ENCODE peak calls at places on chromosome X, in five cellular contexts. One of them, this sample, is unnamed.

GRCh38 chrX:12128017-12128416 is 10.3 kb upstream of the FRMPD4 start:
- DNase-seq in HL-60: no peak
- DNase-seq in AG09309: no peak
- DNase-seq in mucosa of descending colon: no peak
- DNase-seq in fibroblast of lung: no peak
- DNase-seq in this sample: no peak

GRCh38 chrX:128458888-128459287 is 406.7 kb upstream of the ACTRT1 start:
- DNase-seq in HL-60: no peak
- DNase-seq in AG09309: no peak
- DNase-seq in mucosa of descending colon: no peak
- DNase-seq in fibroblast of lung: no peak
- DNase-seq in this sample: no peak

GRCh38 chrX:39899876-39900787 is 197.6 kb downstream of the BCOR start:
- DNase-seq in HL-60: no peak
- DNase-seq in AG09309: no peak
- DNase-seq in mucosa of descending colon: no peak
- DNase-seq in fibroblast of lung: no peak
- DNase-seq in this sample: no peak

GRCh38 chrX:43664708-43665107 is 8.6 kb downstream of the MAOA start:
- DNase-seq in HL-60: no peak
- DNase-seq in AG09309: no peak
- DNase-seq in mucosa of descending colon: no peak
- DNase-seq in fibroblast of lung: no peak
- DNase-seq in this sample: no peak

GRCh38 chrX:127861611-127862010 is 190.6 kb downstream of the ACTRT1 start:
- DNase-seq in HL-60: no peak
- DNase-seq in AG09309: no peak
- DNase-seq in mucosa of descending colon: no peak
- DNase-seq in fibroblast of lung: no peak
- DNase-seq in this sample: no peak

GRCh38 chrX:32137525-32137924 is 1065.7 kb upstream of the FTHL17 start:
- DNase-seq in HL-60: no peak
- DNase-seq in AG09309: no peak
- DNase-seq in mucosa of descending colon: no peak
- DNase-seq in fibroblast of lung: peak
- DNase-seq in this sample: peak

GRCh38 chrX:37926700-37927099 is 79.3 kb upstream of the DYNLT3 start:
- DNase-seq in HL-60: no peak
- DNase-seq in AG09309: peak
- DNase-seq in mucosa of descending colon: no peak
- DNase-seq in fibroblast of lung: peak
- DNase-seq in this sample: no peak

GRCh38 chrX:38352362-38352761 is at the start of gene OTC:
- DNase-seq in HL-60: no peak
- DNase-seq in AG09309: no peak
- DNase-seq in mucosa of descending colon: no peak
- DNase-seq in fibroblast of lung: no peak
- DNase-seq in this sample: no peak

GRCh38 chrX:8191022-8191421 is 20.0 kb upstream of the VCX2 start:
- DNase-seq in HL-60: no peak
- DNase-seq in AG09309: no peak
- DNase-seq in mucosa of descending colon: peak
- DNase-seq in fibroblast of lung: no peak
- DNase-seq in this sample: no peak

GRCh38 chrX:153873282-153874090 is 12.5 kb downstream of the L1CAM start:
- DNase-seq in HL-60: no peak
- DNase-seq in AG09309: no peak
- DNase-seq in mucosa of descending colon: no peak
- DNase-seq in fibroblast of lung: no peak
- DNase-seq in this sample: no peak

GRCh38 chrX:53018627-53019026 is 30.0 kb upstream of the GPR173 start:
- DNase-seq in HL-60: no peak
- DNase-seq in AG09309: no peak
- DNase-seq in mucosa of descending colon: no peak
- DNase-seq in fibroblast of lung: peak
- DNase-seq in this sample: no peak
- TF ChIP-seq CTCF in HL-60: no peak
- TF ChIP-seq CTCF in AG09309: no peak
- TF ChIP-seq CTCF in mucosa of descending colon: no peak
- TF ChIP-seq CTCF in fibroblast of lung: no peak
- TF ChIP-seq CTCF in this sample: no peak

DNA sequence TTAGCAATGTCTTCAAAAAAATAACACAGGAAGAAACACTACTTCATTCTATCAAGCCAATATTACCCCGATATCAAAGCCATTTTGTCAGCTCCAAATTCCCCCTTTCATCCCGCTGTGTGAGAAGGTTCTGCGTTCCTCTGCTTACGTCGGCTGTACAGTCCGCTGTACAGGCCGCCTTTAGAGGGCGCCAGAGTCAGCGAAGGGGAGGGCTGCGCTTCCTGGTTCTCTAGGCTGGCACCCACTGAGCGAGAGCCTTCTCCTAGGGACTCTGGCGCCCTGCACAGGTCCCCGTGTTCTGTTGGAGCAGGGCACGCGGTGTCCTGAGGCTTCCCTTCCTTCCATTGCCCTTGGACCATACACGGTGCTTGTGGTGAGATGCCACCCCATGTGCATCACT is 25.3 kb upstream of the CT45A1 start:
- DNase-seq in HL-60: no peak
- DNase-seq in AG09309: no peak
- DNase-seq in mucosa of descending colon: no peak
- DNase-seq in fibroblast of lung: no peak
- DNase-seq in this sample: no peak
- TF ChIP-seq CTCF in HL-60: no peak
- TF ChIP-seq CTCF in AG09309: peak
- TF ChIP-seq CTCF in mucosa of descending colon: no peak
- TF ChIP-seq CTCF in fibroblast of lung: no peak
- TF ChIP-seq CTCF in this sample: no peak

DNA sequence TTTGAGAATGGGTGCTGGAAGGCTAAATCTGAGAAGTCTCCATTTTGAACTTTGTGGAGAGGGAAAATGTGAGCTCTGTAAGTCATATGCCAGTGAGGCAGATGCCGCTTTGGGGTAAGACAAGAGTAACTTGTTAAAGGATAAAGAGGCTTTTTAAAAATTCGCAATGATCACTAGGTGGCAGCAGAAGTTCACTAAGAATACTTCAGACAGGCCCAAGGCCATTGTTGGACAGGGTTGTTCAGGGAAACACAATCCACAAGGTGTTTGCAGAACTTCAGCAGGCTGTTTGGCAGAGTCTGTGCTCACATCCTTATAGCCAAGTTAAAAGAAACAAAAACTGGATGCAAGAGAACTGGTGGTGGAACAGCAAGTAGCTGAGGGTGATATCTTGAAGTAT is 13.7 kb upstream of the PIGA start:
- DNase-seq in HL-60: no peak
- DNase-seq in AG09309: peak
- DNase-seq in mucosa of descending colon: no peak
- DNase-seq in fibroblast of lung: peak
- DNase-seq in this sample: peak
- TF ChIP-seq CTCF in HL-60: no peak
- TF ChIP-seq CTCF in AG09309: peak
- TF ChIP-seq CTCF in mucosa of descending colon: no peak
- TF ChIP-seq CTCF in fibroblast of lung: peak
- TF ChIP-seq CTCF in this sample: peak

GRCh38 chrX:16666541-16666940 is 16.6 kb downstream of the S100G start:
- DNase-seq in HL-60: no peak
- DNase-seq in AG09309: no peak
- DNase-seq in mucosa of descending colon: no peak
- DNase-seq in fibroblast of lung: no peak
- DNase-seq in this sample: no peak

GRCh38 chrX:16665089-16665488 is 15.1 kb downstream of the S100G start:
- DNase-seq in HL-60: no peak
- DNase-seq in AG09309: no peak
- DNase-seq in mucosa of descending colon: no peak
- DNase-seq in fibroblast of lung: peak
- DNase-seq in this sample: no peak

DNA sequence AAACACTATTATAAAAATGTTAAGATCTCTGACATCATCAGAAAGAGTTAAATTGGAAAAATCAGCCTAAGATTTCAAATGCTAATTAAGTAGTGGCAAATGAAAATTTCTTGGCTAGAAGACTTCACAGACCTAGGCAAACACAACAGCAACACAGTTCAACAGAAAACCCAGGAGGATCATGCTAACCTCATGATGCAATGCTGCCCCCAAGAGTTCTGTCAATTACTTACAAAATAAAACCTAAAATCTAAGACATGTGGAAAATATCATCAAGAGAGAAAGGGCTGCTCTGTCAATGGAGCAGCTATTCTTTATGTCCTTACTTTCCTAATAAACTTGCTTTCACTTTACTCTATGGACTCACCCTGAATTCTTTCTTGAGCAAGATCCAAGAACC is 21.0 kb downstream of the S100G start:
- DNase-seq in HL-60: no peak
- DNase-seq in AG09309: no peak
- DNase-seq in mucosa of descending colon: no peak
- DNase-seq in fibroblast of lung: peak
- DNase-seq in this sample: peak
- TF ChIP-seq CTCF in HL-60: no peak
- TF ChIP-seq CTCF in AG09309: peak
- TF ChIP-seq CTCF in mucosa of descending colon: no peak
- TF ChIP-seq CTCF in fibroblast of lung: peak
- TF ChIP-seq CTCF in this sample: peak

GRCh38 chrX:94576367-94577004 is 902.5 kb downstream of the FAM133A start:
- DNase-seq in HL-60: no peak
- DNase-seq in AG09309: no peak
- DNase-seq in mucosa of descending colon: no peak
- DNase-seq in fibroblast of lung: no peak
- DNase-seq in this sample: no peak
- TF ChIP-seq CTCF in HL-60: no peak
- TF ChIP-seq CTCF in AG09309: peak
- TF ChIP-seq CTCF in mucosa of descending colon: no peak
- TF ChIP-seq CTCF in fibroblast of lung: no peak
- TF ChIP-seq CTCF in this sample: peak

GRCh38 chrX:78119521-78120227 is 15.6 kb downstream of the PGK1 start:
- DNase-seq in HL-60: no peak
- DNase-seq in AG09309: no peak
- DNase-seq in mucosa of descending colon: no peak
- DNase-seq in fibroblast of lung: no peak
- DNase-seq in this sample: no peak
- TF ChIP-seq CTCF in HL-60: no peak
- TF ChIP-seq CTCF in AG09309: peak
- TF ChIP-seq CTCF in mucosa of descending colon: no peak
- TF ChIP-seq CTCF in fibroblast of lung: no peak
- TF ChIP-seq CTCF in this sample: no peak

This sample was measured in nephron progenitor cell.